ENCODE peak calls at places on chromosomes 6 and 20, in five cellular contexts. One of them, this sample, is unnamed. For H3K4me1, the result is how much of the 10 kb centered on the place peaks cover.

GRCh38 chr6:152380993-152381898 is 255.9 kb downstream of the SYNE1 start:
- DNase-seq in adrenal gland: peak
- DNase-seq in cardiac muscle cell: peak
- DNase-seq in psoas muscle: peak
- DNase-seq in body of pancreas: peak
- DNase-seq in this sample: peak

GRCh38 chr6:2155206-2155605 is 90.2 kb downstream of the GMDS start:
- DNase-seq in body of pancreas: no peak
- DNase-seq in adrenal gland: no peak
- DNase-seq in cardiac muscle cell: no peak
- DNase-seq in psoas muscle: no peak
- DNase-seq in this sample: no peak

GRCh38 chr6:10082385-10082784 is 332.5 kb downstream of the TFAP2A start:
- DNase-seq in adrenal gland: no peak
- DNase-seq in psoas muscle: no peak
- DNase-seq in body of pancreas: no peak
- DNase-seq in cardiac muscle cell: no peak
- DNase-seq in this sample: no peak

GRCh38 chr20:48007356-48007755 is 222.1 kb upstream of the SULF2 start:
- DNase-seq in body of pancreas: no peak
- DNase-seq in cardiac muscle cell: no peak
- DNase-seq in adrenal gland: no peak
- DNase-seq in psoas muscle: no peak
- DNase-seq in this sample: no peak

GRCh38 chr6:99520855-99521556 is 5.8 kb upstream of the USP45 start:
- DNase-seq in body of pancreas: peak
- DNase-seq in adrenal gland: peak
- DNase-seq in cardiac muscle cell: peak
- DNase-seq in psoas muscle: peak
- DNase-seq in this sample: peak

GRCh38 chr6:135012764-135013163 is 41.9 kb downstream of the HBS1L start:
- DNase-seq in psoas muscle: no peak
- DNase-seq in body of pancreas: no peak
- DNase-seq in cardiac muscle cell: peak
- DNase-seq in adrenal gland: no peak
- DNase-seq in this sample: no peak

GRCh38 chr6:119349041-119349340 is 570 bp downstream of the MAN1A1 start:
- DNase-seq in cardiac muscle cell: no peak
- DNase-seq in psoas muscle: no peak
- DNase-seq in body of pancreas: no peak
- DNase-seq in adrenal gland: no peak
- DNase-seq in this sample: no peak

GRCh38 chr20:63408684-63409046 is 47.5 kb upstream of the CHRNA4 start:
- DNase-seq in cardiac muscle cell: no peak
- DNase-seq in adrenal gland: no peak
- DNase-seq in body of pancreas: no peak
- DNase-seq in psoas muscle: no peak
- DNase-seq in this sample: no peak

GRCh38 chr6:110672122-110672521 is 143.1 kb downstream of the CDK19 start:
- DNase-seq in adrenal gland: no peak
- DNase-seq in body of pancreas: no peak
- DNase-seq in psoas muscle: no peak
- DNase-seq in cardiac muscle cell: no peak
- DNase-seq in this sample: peak

GRCh38 chr6:163229050-163229449 is 185.5 kb upstream of the QKI start:
- DNase-seq in psoas muscle: no peak
- DNase-seq in adrenal gland: no peak
- DNase-seq in cardiac muscle cell: no peak
- DNase-seq in body of pancreas: no peak
- DNase-seq in this sample: no peak

GRCh38 chr6:160362556-160362955 is 14.4 kb downstream of the SLC22A3 start:
- DNase-seq in adrenal gland: no peak
- DNase-seq in psoas muscle: no peak
- DNase-seq in cardiac muscle cell: no peak
- DNase-seq in body of pancreas: no peak
- DNase-seq in this sample: no peak

GRCh38 chr6:44508646-44509045 is 121.1 kb downstream of the CDC5L start:
- DNase-seq in cardiac muscle cell: no peak
- DNase-seq in body of pancreas: no peak
- DNase-seq in adrenal gland: no peak
- DNase-seq in psoas muscle: no peak
- DNase-seq in this sample: no peak

GRCh38 chr6:44016131-44016870 is 111.0 kb downstream of the MRPL14 start:
- DNase-seq in psoas muscle: no peak
- DNase-seq in cardiac muscle cell: peak
- DNase-seq in body of pancreas: no peak
- DNase-seq in adrenal gland: no peak
- DNase-seq in this sample: no peak

GRCh38 chr6:19691465-19692167 is 145.6 kb upstream of the ID4 start:
- DNase-seq in psoas muscle: no peak
- DNase-seq in adrenal gland: no peak
- DNase-seq in cardiac muscle cell: peak
- DNase-seq in body of pancreas: no peak
- DNase-seq in this sample: peak

GRCh38 chr20:4896971-4897497 is 104.3 kb downstream of the SLC23A2 start:
- DNase-seq in psoas muscle: no peak
- DNase-seq in adrenal gland: no peak
- DNase-seq in cardiac muscle cell: no peak
- DNase-seq in body of pancreas: no peak
- DNase-seq in this sample: no peak

GRCh38 chr6:149470948-149471347 is 13.9 kb downstream of the ZC3H12D start:
- DNase-seq in adrenal gland: no peak
- DNase-seq in psoas muscle: no peak
- DNase-seq in cardiac muscle cell: no peak
- DNase-seq in body of pancreas: no peak
- DNase-seq in this sample: peak

GRCh38 chr20:46631874-46632446 is 19.3 kb downstream of the SLC13A3 start:
- DNase-seq in adrenal gland: no peak
- DNase-seq in body of pancreas: no peak
- DNase-seq in cardiac muscle cell: no peak
- DNase-seq in psoas muscle: no peak
- DNase-seq in this sample: no peak

GRCh38 chr20:62938105-62938888 is at the start of gene GID8:
- DNase-seq in cardiac muscle cell: peak
- DNase-seq in adrenal gland: peak
- DNase-seq in psoas muscle: peak
- DNase-seq in body of pancreas: peak
- DNase-seq in this sample: peak

GRCh38 chr6:5730586-5731263 is 276.0 kb downstream of the NRN1 start:
- DNase-seq in cardiac muscle cell: peak
- DNase-seq in adrenal gland: no peak
- DNase-seq in body of pancreas: no peak
- DNase-seq in psoas muscle: no peak
- DNase-seq in this sample: no peak

GRCh38 chr20:16573011-16573965 is at the start of gene KIF16B:
- DNase-seq in psoas muscle: peak
- DNase-seq in adrenal gland: peak
- DNase-seq in body of pancreas: peak
- DNase-seq in cardiac muscle cell: peak
- DNase-seq in this sample: peak

GRCh38 chr6:137883400-137883888 is 16.4 kb downstream of the TNFAIP3 start:
- DNase-seq in body of pancreas: no peak
- DNase-seq in cardiac muscle cell: peak
- DNase-seq in psoas muscle: no peak
- DNase-seq in adrenal gland: no peak
- DNase-seq in this sample: no peak

GRCh38 chr6:31541059-31541657 is 645 bp downstream of the DDX39B start:
- DNase-seq in adrenal gland: peak
- DNase-seq in cardiac muscle cell: peak
- DNase-seq in psoas muscle: peak
- DNase-seq in body of pancreas: peak
- DNase-seq in this sample: peak

GRCh38 chr6:161922631-161923119 is 648.8 kb upstream of the AGPAT4 start:
- DNase-seq in body of pancreas: peak
- DNase-seq in adrenal gland: peak
- DNase-seq in psoas muscle: peak
- DNase-seq in cardiac muscle cell: peak
- DNase-seq in this sample: peak

GRCh38 chr6:85669735-85670194 is 27.1 kb upstream of the SYNCRIP start:
- DNase-seq in cardiac muscle cell: peak
- DNase-seq in body of pancreas: no peak
- DNase-seq in adrenal gland: no peak
- DNase-seq in psoas muscle: no peak
- DNase-seq in this sample: no peak

GRCh38 chr6:87259791-87260190 is 62.6 kb upstream of the SMIM8 start:
- DNase-seq in body of pancreas: no peak
- DNase-seq in adrenal gland: no peak
- DNase-seq in cardiac muscle cell: no peak
- DNase-seq in psoas muscle: no peak
- DNase-seq in this sample: no peak

GRCh38 chr6:83183082-83183828 is 9.8 kb downstream of the PGM3 start:
- DNase-seq in body of pancreas: no peak
- DNase-seq in cardiac muscle cell: peak
- DNase-seq in adrenal gland: no peak
- DNase-seq in psoas muscle: no peak
- DNase-seq in this sample: no peak

GRCh38 chr6:18503588-18504231 is 116.6 kb downstream of the RNF144B start:
- DNase-seq in cardiac muscle cell: peak
- DNase-seq in adrenal gland: peak
- DNase-seq in psoas muscle: no peak
- DNase-seq in body of pancreas: peak
- DNase-seq in this sample: peak

GRCh38 chr6:111662794-111663231 is 57.1 kb upstream of the TRAF3IP2 start:
- DNase-seq in cardiac muscle cell: peak
- DNase-seq in adrenal gland: no peak
- DNase-seq in psoas muscle: no peak
- DNase-seq in body of pancreas: no peak
- DNase-seq in this sample: no peak

GRCh38 chr6:106215608-106216007 is 110.0 kb downstream of the ATG5 start:
- DNase-seq in cardiac muscle cell: no peak
- DNase-seq in psoas muscle: no peak
- DNase-seq in adrenal gland: no peak
- DNase-seq in body of pancreas: no peak
- DNase-seq in this sample: no peak

GRCh38 chr20:40535816-40536215 is 153.2 kb downstream of the MAFB start:
- DNase-seq in body of pancreas: no peak
- DNase-seq in psoas muscle: no peak
- DNase-seq in cardiac muscle cell: peak
- DNase-seq in adrenal gland: no peak
- DNase-seq in this sample: no peak

GRCh38 chr20:40536866-40537265 is 152.2 kb downstream of the MAFB start:
- DNase-seq in cardiac muscle cell: no peak
- DNase-seq in psoas muscle: no peak
- DNase-seq in adrenal gland: no peak
- DNase-seq in body of pancreas: no peak
- DNase-seq in this sample: no peak

GRCh38 chr20:40532103-40532502 is 156.9 kb downstream of the MAFB start:
- DNase-seq in body of pancreas: no peak
- DNase-seq in adrenal gland: no peak
- DNase-seq in psoas muscle: no peak
- DNase-seq in cardiac muscle cell: peak
- DNase-seq in this sample: no peak
- TF ChIP-seq CTCF in body of pancreas: no peak
- TF ChIP-seq CTCF in adrenal gland: no peak
- TF ChIP-seq CTCF in psoas muscle: peak
- TF ChIP-seq CTCF in cardiac muscle cell: peak
- TF ChIP-seq CTCF in this sample: no peak

GRCh38 chr20:50475879-50476292 is 34.3 kb upstream of the PTPN1 start:
- DNase-seq in adrenal gland: peak
- DNase-seq in cardiac muscle cell: peak
- DNase-seq in psoas muscle: no peak
- DNase-seq in body of pancreas: no peak
- DNase-seq in this sample: peak
- H3K27ac ChIP-seq in adrenal gland: peak
- H3K27ac ChIP-seq in cardiac muscle cell: no peak
- H3K27ac ChIP-seq in psoas muscle: peak
- H3K27ac ChIP-seq in body of pancreas: no peak
- H3K27ac ChIP-seq in this sample: no peak

DNA sequence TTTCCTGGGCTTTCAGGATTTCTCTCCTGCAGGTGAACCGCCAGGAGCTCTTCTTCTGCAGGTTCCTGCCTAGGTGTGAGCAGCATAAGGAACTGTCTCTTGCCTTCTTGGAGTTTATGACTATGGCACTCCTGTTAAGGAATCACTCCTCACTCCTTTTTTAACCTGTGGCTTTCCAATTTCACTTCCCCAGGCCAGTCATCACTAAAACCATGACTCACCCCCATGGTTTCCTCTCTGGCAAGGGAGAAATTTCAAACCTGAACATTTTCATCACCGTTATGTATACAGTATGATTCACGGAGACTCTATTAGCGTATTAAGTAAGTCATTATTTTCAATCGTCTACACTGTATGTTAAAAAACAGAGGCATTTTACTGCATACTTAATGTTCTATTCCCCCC is 78.2 kb upstream of the ARID1B start:
- DNase-seq in psoas muscle: no peak
- DNase-seq in cardiac muscle cell: peak
- DNase-seq in adrenal gland: no peak
- DNase-seq in body of pancreas: no peak
- DNase-seq in this sample: no peak
- H3K4me1 ChIP-seq in psoas muscle: under half
- H3K4me1 ChIP-seq in cardiac muscle cell: under half
- H3K4me1 ChIP-seq in adrenal gland: under half
- H3K4me1 ChIP-seq in body of pancreas: under half
- H3K4me1 ChIP-seq in this sample: under half

DNA sequence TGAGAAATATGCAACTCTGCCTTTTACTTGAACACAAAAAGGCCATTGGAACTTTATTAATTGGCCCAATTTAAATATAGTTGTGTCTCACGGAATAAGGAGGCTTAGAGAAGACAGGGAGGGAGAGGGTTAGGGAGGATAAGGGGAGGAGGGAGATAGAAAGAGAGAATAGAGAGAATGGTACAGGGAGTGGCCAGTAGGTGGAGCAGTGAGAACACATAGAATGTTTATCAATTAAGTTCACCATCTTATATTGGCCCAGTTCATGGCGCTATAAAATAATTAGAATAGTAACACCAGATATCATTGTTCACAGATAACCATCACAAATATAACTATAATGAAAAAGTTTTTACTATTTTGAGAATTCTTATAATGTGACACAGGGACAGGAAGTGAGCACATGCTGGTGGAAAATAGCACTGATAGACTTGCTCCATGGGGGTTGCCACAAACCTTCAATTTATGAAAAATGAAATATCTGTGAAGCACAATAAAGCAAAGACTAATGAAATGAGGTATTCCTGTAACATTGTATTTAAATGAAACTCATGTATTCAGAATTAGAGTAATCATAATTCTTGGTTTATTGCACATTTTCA is 374.1 kb upstream of the MANEA start:
- DNase-seq in adrenal gland: peak
- DNase-seq in cardiac muscle cell: peak
- DNase-seq in body of pancreas: no peak
- DNase-seq in psoas muscle: no peak
- DNase-seq in this sample: peak
- TF ChIP-seq CTCF in adrenal gland: peak
- TF ChIP-seq CTCF in cardiac muscle cell: peak
- TF ChIP-seq CTCF in body of pancreas: peak
- TF ChIP-seq CTCF in psoas muscle: peak
- TF ChIP-seq CTCF in this sample: no peak

GRCh38 chr6:41457303-41457670 is 88.9 kb upstream of the FOXP4 start:
- DNase-seq in body of pancreas: no peak
- DNase-seq in psoas muscle: no peak
- DNase-seq in adrenal gland: no peak
- DNase-seq in cardiac muscle cell: no peak
- DNase-seq in this sample: no peak
- H3K27ac ChIP-seq in body of pancreas: no peak
- H3K27ac ChIP-seq in psoas muscle: no peak
- H3K27ac ChIP-seq in adrenal gland: no peak
- H3K27ac ChIP-seq in cardiac muscle cell: no peak
- H3K27ac ChIP-seq in this sample: no peak